ENCODE peak calls at places on chromosomes 7 and 10, in four cellular contexts. U, V, I and E are unnamed samples.

GRCh38 chr7:13963925-13964324 is 25.5 kb downstream of the ETV1 start:
- DNase-seq in U (no peak), V (no peak), I (no peak), E (no peak)

GRCh38 chr10:48213047-48213446 is 61.4 kb downstream of the FRMPD2 start:
- DNase-seq in U (no peak), V (no peak), I (no peak), E (no peak)

GRCh38 chr7:157233677-157234076 is 95.0 kb downstream of the UBE3C start:
- DNase-seq in U (peak), V (no peak), I (no peak), E (peak)

GRCh38 chr7:23065974-23066373 is 39.6 kb upstream of the KLHL7 start:
- DNase-seq in U (peak), V (no peak), I (no peak), E (no peak)

GRCh38 chr7:92643821-92644220 is 53.6 kb upstream of the FAM133B start:
- DNase-seq in U (no peak), V (no peak), I (no peak), E (no peak)

GRCh38 chr10:129605986-129606518 is 139.0 kb downstream of the MGMT start:
- DNase-seq in U (no peak), V (no peak), I (no peak), E (no peak)

GRCh38 chr7:112207106-112207592 is 654 bp downstream of the ZNF277 start:
- DNase-seq in U (no peak), V (no peak), I (peak), E (no peak)

GRCh38 chr7:23431596-23432284 is 38.6 kb downstream of the IGF2BP3 start:
- DNase-seq in U (no peak), V (no peak), I (no peak), E (no peak)

GRCh38 chr7:139828880-139829653 is at the start of gene TBXAS1:
- DNase-seq in U (no peak), V (no peak), I (no peak), E (no peak)